ENCODE peak calls at places on chromosomes 2 and 18, in seven cellular contexts. B, J, D, G, S, F and X are unnamed samples.

GRCh38 chr2:158079672-158080071 is 22.0 kb upstream of the UPP2 start:
- DNase-seq in S (no peak), B (no peak), D (no peak), J (peak; percentile 16), G (no peak), F (no peak), X (no peak)

GRCh38 chr2:106990307-106990706 is 104.3 kb upstream of the ST6GAL2 start:
- DNase-seq in G (no peak), J (peak; percentile 59), D (no peak), S (no peak), F (no peak), B (no peak), X (peak; percentile 85)

GRCh38 chr2:19649107-19649506 is 252.7 kb downstream of the TTC32 start:
- DNase-seq in G (no peak), D (no peak), F (no peak), J (peak; percentile 38), S (peak; percentile 45), B (no peak), X (peak; percentile 46)

GRCh38 chr2:33616873-33617272 is 17.8 kb upstream of the FAM98A start:
- DNase-seq in J (peak; percentile 3), F (no peak), D (no peak), G (no peak), S (no peak), B (no peak), X (peak; percentile 6)

GRCh38 chr2:151067658-151068369 is 193.8 kb downstream of the RBM43 start:
- DNase-seq in S (no peak), J (no peak), B (no peak), D (no peak), G (no peak), F (no peak), X (no peak)

GRCh38 chr2:95314964-95315611 is 17.9 kb downstream of the KCNIP3 start:
- DNase-seq in B (peak; percentile 80), J (peak; percentile 7), F (peak; percentile 72), G (peak; percentile 60), D (peak; percentile 29), S (peak; percentile 59), X (no peak)

GRCh38 chr2:109188924-109189323 is 59.9 kb downstream of the SH3RF3 start:
- DNase-seq in G (no peak), S (no peak), F (no peak), J (no peak), D (no peak), B (no peak), X (no peak)

GRCh38 chr2:65320042-65320711 is 92.5 kb downstream of the ACTR2 start:
- DNase-seq in B (no peak), J (peak; percentile 98), D (no peak), G (peak; percentile 61), F (no peak), S (peak; percentile 69), X (peak; percentile 96)

GRCh38 chr2:168254158-168254935 is 7.0 kb upstream of the STK39 start:
- DNase-seq in F (no peak), B (no peak), J (peak; percentile 40), S (peak; percentile 96), D (no peak), G (peak; percentile 65), X (peak; percentile 20)

GRCh38 chr18:11118051-11118450 is 31.3 kb downstream of the PIEZO2 start:
- DNase-seq in B (no peak), S (no peak), G (no peak), D (no peak), F (no peak), J (no peak), X (no peak)

GRCh38 chr18:23690505-23691068 is 1.3 kb downstream of the LAMA3 start:
- DNase-seq in J (no peak), B (peak; percentile 39), G (no peak), S (no peak), D (peak; percentile 6), F (peak; percentile 53), X (no peak)

GRCh38 chr2:45652090-45653050 is 895 bp downstream of the PRKCE start:
- DNase-seq in J (peak; percentile 57), G (peak; percentile 35), D (no peak), B (peak; percentile 44), F (peak; percentile 62), S (peak; percentile 46), X (peak; percentile 54)

GRCh38 chr2:70947556-70948184 is 12.0 kb downstream of the ATP6V1B1 start:
- DNase-seq in G (peak; percentile 63), S (peak; percentile 30), F (no peak), D (no peak), J (peak; percentile 75), B (peak; percentile 45), X (peak; percentile 58)

GRCh38 chr2:53473236-53473635 is 294.4 kb upstream of the CHAC2 start:
- DNase-seq in D (no peak), S (peak; percentile 49), F (no peak), B (peak; percentile 45), G (peak; percentile 57), J (no peak), X (no peak)

GRCh38 chr2:46095821-46096220 is 201.4 kb upstream of the EPAS1 start:
- DNase-seq in B (no peak), J (peak; percentile 42), G (no peak), D (no peak), S (peak; percentile 49), F (no peak), X (peak; percentile 61)

GRCh38 chr2:126507425-126507867 is 148.5 kb upstream of the GYPC start:
- DNase-seq in G (peak; percentile 46), B (no peak), J (no peak), D (no peak), S (no peak), F (no peak), X (peak; percentile 6)

GRCh38 chr2:198214108-198214736 is 409.8 kb downstream of the PLCL1 start:
- DNase-seq in S (no peak), D (no peak), G (no peak), F (no peak), J (no peak), B (no peak), X (no peak)

GRCh38 chr2:145025382-145025781 is 505.5 kb upstream of the ZEB2 start:
- DNase-seq in J (no peak), G (no peak), S (no peak), F (no peak), D (no peak), B (no peak), X (no peak)

GRCh38 chr2:98269274-98269673 is 77.0 kb upstream of the CNGA3 start:
- DNase-seq in S (peak; percentile 82), D (peak; percentile 36), G (peak; percentile 86), F (no peak), B (peak; percentile 46), J (peak; percentile 63), X (peak; percentile 71)

GRCh38 chr18:22207022-22207758 is 37.8 kb downstream of the GATA6 start:
- DNase-seq in G (no peak), B (no peak), D (no peak), J (peak; percentile 66), S (no peak), F (no peak), X (no peak)

GRCh38 chr2:41878056-41878455 is 169.8 kb upstream of the PKDCC start:
- DNase-seq in G (no peak), B (no peak), J (no peak), S (no peak), F (no peak), D (no peak), X (no peak)

GRCh38 chr18:25180974-25181373 is 171.0 kb downstream of the ZNF521 start:
- DNase-seq in F (no peak), G (peak; percentile 12), D (no peak), J (no peak), B (no peak), S (no peak), X (no peak)

GRCh38 chr18:37668971-37669747 is 103.6 kb upstream of the CELF4 start:
- DNase-seq in G (peak; percentile 97), D (peak; percentile 43), F (no peak), J (no peak), S (no peak), B (peak; percentile 65), X (no peak)

GRCh38 chr2:149070681-149071355 is 32.3 kb downstream of the LYPD6B start:
- DNase-seq in B (no peak), J (no peak), G (no peak), S (peak; percentile 47), F (no peak), D (no peak), X (no peak)

GRCh38 chr2:39845460-39846146 is 66.5 kb upstream of the THUMPD2 start:
- DNase-seq in J (peak; percentile 17), F (no peak), B (no peak), G (no peak), D (no peak), S (peak; percentile 91), X (no peak)

GRCh38 chr18:13434854-13435253 is 216.3 kb downstream of the LDLRAD4 start:
- DNase-seq in F (no peak), B (no peak), G (no peak), S (no peak), D (no peak), J (no peak), X (no peak)

GRCh38 chr2:127254386-127254981 is 34.4 kb upstream of the CYP27C1 start:
- DNase-seq in G (no peak), J (peak; percentile 10), B (no peak), F (no peak), D (no peak), S (peak; percentile 15), X (no peak)

DNA sequence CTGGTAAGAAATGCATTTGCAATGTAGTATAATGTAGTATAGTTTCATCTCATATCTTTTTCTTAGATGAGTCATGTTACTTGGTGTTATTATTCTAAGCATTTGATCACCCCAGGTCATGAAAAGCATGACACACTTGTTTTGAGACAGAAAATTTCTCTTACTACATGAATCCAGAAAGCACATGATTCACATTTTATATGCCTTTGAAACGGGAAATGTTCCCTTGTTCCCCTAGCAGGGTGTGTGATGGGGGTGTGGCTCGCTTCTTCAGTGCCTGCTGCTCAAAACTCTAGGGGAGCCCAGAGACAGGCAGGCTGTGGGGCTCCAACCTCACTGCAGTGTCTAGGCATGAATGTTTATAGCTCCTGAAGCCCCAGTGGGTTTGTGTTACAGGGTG is 116.0 kb upstream of the RAB27B start:
- DNase-seq in B (no peak), G (no peak), D (no peak), J (peak; percentile 87), F (no peak), S (no peak), X (peak; percentile 62)
- H3K27ac ChIP-seq in B (no peak overlapping the region), G (no peak overlapping the region), D (no peak overlapping the region), J (peak overlapping the region; percentile 1), F (no peak overlapping the region), S (no peak overlapping the region), X (no peak overlapping the region)

GRCh38 chr2:207385903-207386302 is 143.9 kb upstream of the CREB1 start:
- DNase-seq in S (no peak), J (peak; percentile 83), F (no peak), G (no peak), B (no peak), D (no peak), X (peak; percentile 70)
- H2AK5ac ChIP-seq in S (no peak overlapping the region), J (peak overlapping the region; percentile 8), F (no peak overlapping the region), G (no peak overlapping the region), B (no peak overlapping the region), D (no peak overlapping the region), X (no peak overlapping the region)

GRCh38 chr2:72109904-72110303 is 37.8 kb downstream of the CYP26B1 start:
- DNase-seq in J (no peak), D (no peak), S (no peak), B (no peak), G (no peak), F (peak; percentile 14), X (no peak)
- H3K27ac ChIP-seq in J (no peak overlapping the region), D (no peak overlapping the region), S (no peak overlapping the region), B (no peak overlapping the region), G (no peak overlapping the region), F (no peak overlapping the region), X (no peak overlapping the region)

DNA sequence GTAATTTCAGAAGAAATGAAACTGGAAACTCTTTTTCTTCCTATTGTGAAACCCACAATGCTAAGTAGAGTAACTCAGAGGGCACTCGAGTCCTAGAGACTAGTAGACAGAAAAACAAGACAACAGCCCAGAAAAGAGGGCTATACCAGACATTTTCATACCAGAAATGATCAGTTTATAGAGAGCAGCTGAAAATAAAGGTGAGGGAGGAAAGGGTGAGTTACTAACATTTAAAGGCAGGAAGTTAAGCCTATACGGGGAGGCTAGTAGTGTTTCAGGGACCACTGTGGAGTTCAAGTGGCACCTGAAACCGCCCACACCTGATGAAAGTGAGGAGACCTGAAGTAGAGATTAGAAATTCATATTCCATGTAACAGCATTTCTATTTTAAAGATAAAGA is 145.0 kb upstream of the ITGB6 start:
- DNase-seq in B (no peak), F (no peak), J (no peak), S (no peak), D (no peak), G (no peak), X (no peak)
- H2AK5ac ChIP-seq in B (no peak overlapping the region), F (no peak overlapping the region), J (no peak overlapping the region), S (no peak overlapping the region), D (no peak overlapping the region), G (no peak overlapping the region), X (no peak overlapping the region)